ENCODE peak calls at places on chromosome 14, in nine cellular contexts. I is body of pancreas, Y is NCI-H774, R is GM04504, L is heart left ventricle, U is ELF-1, A is transverse colon, J is nephron progenitor cell, G is skeletal muscle cell. C is an unnamed sample.

GRCh38 chr14:23066368-23066767 is 9.0 kb upstream of the CDH24 start:
- DNase-seq in I (no peak), Y (no peak), R (no peak), L (no peak), U (no peak), A (no peak), J (no peak), G (no peak), C (no peak)

GRCh38 chr14:69680297-69680696 is 68.9 kb downstream of the SUSD6 start:
- DNase-seq in I (no peak), Y (no peak), R (no peak), L (no peak), U (no peak), A (no peak), J (no peak), G (peak), C (no peak)

GRCh38 chr14:59246566-59246965 is 58.1 kb downstream of the DAAM1 start:
- DNase-seq in I (no peak), Y (no peak), R (no peak), L (no peak), U (no peak), A (no peak), J (no peak), G (no peak), C (no peak)

GRCh38 chr14:70563869-70564268 is 29.1 kb upstream of the ADAM20 start:
- DNase-seq in I (no peak), Y (no peak), R (no peak), L (peak), U (no peak), A (no peak), J (no peak), G (no peak), C (no peak)

GRCh38 chr14:104701383-104702076 is 12.1 kb downstream of the INF2 start:
- DNase-seq in I (no peak), Y (no peak), R (no peak), L (no peak), U (no peak), A (no peak), J (no peak), G (no peak), C (no peak)

GRCh38 chr14:54447231-54447692 is 6.1 kb upstream of the CNIH1 start:
- DNase-seq in I (no peak), Y (no peak), R (no peak), L (no peak), U (no peak), A (peak), J (no peak), G (peak), C (no peak)

GRCh38 chr14:59632381-59632780 is 55.8 kb upstream of the CCDC175 start:
- DNase-seq in I (peak), Y (peak), R (no peak), L (no peak), U (peak), A (peak), J (peak), G (no peak), C (peak)

GRCh38 chr14:69316449-69317391 is 56.8 kb downstream of the GALNT16 start:
- DNase-seq in I (no peak), Y (no peak), R (peak), L (peak), U (no peak), A (peak), J (no peak), G (peak), C (no peak)

GRCh38 chr14:46940600-46940999 is 289.0 kb upstream of the RPL10L start:
- DNase-seq in I (no peak), Y (no peak), R (no peak), L (no peak), U (no peak), A (no peak), J (no peak), G (no peak), C (no peak)

GRCh38 chr14:93262446-93262845 is 55.4 kb downstream of the UBR7 start:
- DNase-seq in I (no peak), Y (no peak), R (no peak), L (no peak), U (no peak), A (no peak), J (no peak), G (no peak), C (no peak)

GRCh38 chr14:45891417-45892080 is 638.5 kb upstream of the MIS18BP1 start:
- DNase-seq in I (no peak), Y (peak), R (no peak), L (no peak), U (peak), A (peak), J (peak), G (no peak), C (no peak)

GRCh38 chr14:85248881-85249635 is 280.9 kb upstream of the FLRT2 start:
- DNase-seq in I (no peak), Y (no peak), R (no peak), L (no peak), U (peak), A (no peak), J (no peak), G (no peak), C (no peak)

GRCh38 chr14:94548999-94549985 is 11.9 kb upstream of the SERPINA4 start:
- DNase-seq in I (peak), Y (peak), R (peak), L (peak), U (peak), A (peak), J (peak), G (no peak), C (peak)

GRCh38 chr14:101636081-101636560 is 74.8 kb downstream of the DIO3 start:
- DNase-seq in I (no peak), Y (no peak), R (no peak), L (no peak), U (no peak), A (no peak), J (no peak), G (no peak), C (no peak)

GRCh38 chr14:104107611-104108569 is 22.4 kb downstream of the ASPG start:
- DNase-seq in I (no peak), Y (no peak), R (no peak), L (no peak), U (peak), A (peak), J (peak), G (no peak), C (peak)

GRCh38 chr14:68248481-68249255 is 429.1 kb downstream of the RAD51B start:
- DNase-seq in I (peak), Y (peak), R (peak), L (no peak), U (peak), A (no peak), J (peak), G (no peak), C (no peak)

GRCh38 chr14:67411820-67412421 is at the start of gene PLEK2:
- DNase-seq in I (peak), Y (peak), R (peak), L (peak), U (no peak), A (peak), J (no peak), G (no peak), C (no peak)

GRCh38 chr14:36946872-36947271 is 225.5 kb downstream of the SLC25A21 start:
- DNase-seq in I (no peak), Y (no peak), R (no peak), L (no peak), U (no peak), A (no peak), J (no peak), G (no peak), C (no peak)